ENCODE peak calls at places on chromosomes 7 and 10, in eight cellular contexts. M is left colon; A is activated CD4-positive, alpha-beta T cell treated with anti-CD3 and anti-CD28 coated beads, Interleukin-2, amount 50 U/mL, for 4 hours; V is activated T-cell treated with anti-CD3 and anti-CD28 coated beads for 1 hour; O is HEK293T; W is A549; R is nephron progenitor cell; F is GM23338. P is an unnamed sample.

GRCh38 chr10:51876979-51877378 is 177.6 kb upstream of the CSTF2T start:
- DNase-seq in M (no peak), A (no peak), V (no peak), O (no peak), W (no peak), R (no peak), F (no peak), P (no peak)

GRCh38 chr10:119724630-119725549 is 960 bp upstream of the INPP5F start:
- DNase-seq in M (no peak), A (no peak), V (no peak), O (peak; percentile 36), W (no peak), R (peak; percentile 23), F (peak; percentile 56), P (no peak)

GRCh38 chr10:127942811-127943210 is 35.9 kb downstream of the PTPRE start:
- DNase-seq in M (no peak), A (no peak), V (no peak), O (no peak), W (no peak), R (no peak), F (no peak), P (no peak)

GRCh38 chr10:78656815-78657621 is 411.7 kb upstream of the ZMIZ1 start:
- DNase-seq in M (peak; percentile 32), A (no peak), V (no peak), O (no peak), W (no peak), R (peak; percentile 88), F (peak; percentile 3), P (no peak)

GRCh38 chr10:77524300-77524711 is 113.3 kb downstream of the KCNMA1 start:
- DNase-seq in M (no peak), A (no peak), V (no peak), O (no peak), W (no peak), R (no peak), F (no peak), P (no peak)

GRCh38 chr10:7243873-7244272 is 167.0 kb downstream of the SFMBT2 start:
- DNase-seq in M (no peak), A (no peak), V (no peak), O (no peak), W (no peak), R (no peak), F (no peak), P (no peak)

GRCh38 chr10:119663866-119664698 is 12.9 kb downstream of the BAG3 start:
- DNase-seq in M (no peak), A (no peak), V (no peak), O (no peak), W (no peak), R (no peak), F (no peak), P (no peak)

GRCh38 chr7:138164804-138165203 is 88.5 kb downstream of the AKR1D1 start:
- DNase-seq in M (no peak), A (no peak), V (no peak), O (no peak), W (no peak), R (no peak), F (peak; percentile 26), P (peak; percentile 43)

GRCh38 chr10:96369890-96370574 is 11.2 kb upstream of the OPALIN start:
- DNase-seq in M (no peak), A (no peak), V (no peak), O (peak; percentile 24), W (peak; percentile 57), R (no peak), F (peak; percentile 12), P (no peak)

GRCh38 chr10:74645681-74646080 is 180.7 kb upstream of the KAT6B start:
- DNase-seq in M (no peak), A (no peak), V (no peak), O (no peak), W (no peak), R (no peak), F (no peak), P (no peak)

GRCh38 chr10:104049497-104050250 is 36.0 kb downstream of the COL17A1 start:
- DNase-seq in M (no peak), A (no peak), V (no peak), O (no peak), W (peak; percentile 59), R (no peak), F (no peak), P (no peak)

GRCh38 chr7:70570029-70570428 is 561.9 kb upstream of the GALNT17 start:
- DNase-seq in M (no peak), A (no peak), V (no peak), O (no peak), W (no peak), R (no peak), F (no peak), P (no peak)

GRCh38 chr7:42868456-42868855 is 43.4 kb downstream of the C7orf25 start:
- DNase-seq in M (no peak), A (no peak), V (no peak), O (no peak), W (no peak), R (no peak), F (no peak), P (no peak)

GRCh38 chr10:12455774-12456173 is 106.4 kb downstream of the CAMK1D start:
- DNase-seq in M (no peak), A (no peak), V (no peak), O (no peak), W (no peak), R (no peak), F (no peak), P (no peak)

GRCh38 chr7:80440908-80441307 is 71.0 kb downstream of the GNAT3 start:
- DNase-seq in M (no peak), A (no peak), V (no peak), O (no peak), W (no peak), R (no peak), F (no peak), P (no peak)

GRCh38 chr7:130971297-130971696 is 237.3 kb upstream of the KLF14 start:
- DNase-seq in M (no peak), A (peak; percentile 61), V (no peak), O (no peak), W (no peak), R (no peak), F (no peak), P (no peak)

GRCh38 chr10:113872139-113873030 is 17.9 kb downstream of the NHLRC2 start:
- DNase-seq in M (no peak), A (no peak), V (no peak), O (no peak), W (no peak), R (no peak), F (no peak), P (no peak)

GRCh38 chr10:6279540-6280267 is 77.0 kb downstream of the PFKFB3 start:
- DNase-seq in M (no peak), A (no peak), V (no peak), O (no peak), W (peak; percentile 84), R (peak; percentile 38), F (peak; percentile 63), P (peak; percentile 68)

GRCh38 chr7:49014870-49015269 is 90.5 kb downstream of the CDC14C start:
- DNase-seq in M (no peak), A (no peak), V (no peak), O (no peak), W (no peak), R (no peak), F (peak; percentile 30), P (no peak)

P was measured in H9.